ENCODE peak calls at places on chromosome 17, in seven cellular contexts. L is CD4-positive, alpha-beta T cell; C is activated CD8-positive, alpha-beta memory T cell treated with anti-CD3 and anti-CD28 coated beads for 1 hour; Y is NCI-H526; J is dermis blood vessel endothelial cell; K is D341Med; Z is stimulated activated CD4-positive, alpha-beta T cell treated with anti-CD3 and anti-CD28 coated beads, Interleukin-1b, Interleukin-23, amount 100 ng/mL, for 1 hour. E is an unnamed sample.

GRCh38 chr17:64497565-64498035 is 746 bp upstream of the POLG2 start:
- DNase-seq in Z (no peak), Y (no peak), K (no peak), L (no peak), C (no peak), J (no peak), E (no peak)

GRCh38 chr17:66549312-66549705 is 246.9 kb downstream of the PRKCA start:
- DNase-seq in K (no peak), Y (peak), Z (no peak), J (no peak), C (no peak), L (no peak), E (no peak)

GRCh38 chr17:57870283-57870635 is 20.4 kb upstream of the MRPS23 start:
- DNase-seq in L (no peak), K (no peak), Y (no peak), J (no peak), Z (no peak), C (no peak), E (no peak)

GRCh38 chr17:17445925-17446665 is 30.7 kb upstream of the MED9 start:
- DNase-seq in J (peak), C (no peak), L (no peak), Y (no peak), K (no peak), Z (no peak), E (peak)

GRCh38 chr17:12021604-12022003 is 927 bp downstream of the MAP2K4 start:
- DNase-seq in C (no peak), Y (no peak), J (no peak), K (no peak), Z (no peak), L (no peak), E (no peak)

GRCh38 chr17:68482576-68483001 is 25.3 kb upstream of the WIPI1 start:
- DNase-seq in L (no peak), Y (no peak), Z (no peak), C (no peak), J (no peak), K (no peak), E (no peak)

GRCh38 chr17:2058521-2059124 is 3.7 kb downstream of the HIC1 start:
- DNase-seq in Y (no peak), L (peak), K (no peak), C (no peak), J (peak), Z (no peak), E (no peak)

GRCh38 chr17:50209472-50210248 is 8.2 kb upstream of the COL1A1 start:
- DNase-seq in C (no peak), Z (no peak), J (no peak), L (no peak), Y (no peak), K (peak), E (peak)

GRCh38 chr17:62648954-62649294 is 21.5 kb downstream of the MRC2 start:
- DNase-seq in C (no peak), J (no peak), L (no peak), K (no peak), Z (no peak), Y (no peak), E (no peak)